ENCODE peak calls at places on chromosomes 1 and 21, in four cellular contexts. I is esophagus mucosa; J is left cardiac atrium; K is stimulated activated naive CD8-positive, alpha-beta T cell treated with anti-CD3 and anti-CD28 coated beads, Interleukin-15, Interleukin-2, amounts not matched to agents 100 U/mL and 50 U/mL, for 24 hours. M is an unnamed sample.

GRCh38 chr1:8040586-8040985 is 14.5 kb upstream of the ERRFI1 start:
- ATAC-seq in I (peak), J (peak), K (no peak), M (no peak)

GRCh38 chr1:160108888-160109662 is 6.5 kb upstream of the ATP1A2 start:
- ATAC-seq in I (no peak), J (peak), K (no peak), M (no peak)

GRCh38 chr1:1624443-1625403 is 7.2 kb upstream of the MMP23B start:
- ATAC-seq in I (no peak), J (peak), K (no peak), M (no peak)

GRCh38 chr1:19445417-19446342 is 39.7 kb downstream of the CAPZB start:
- ATAC-seq in I (peak), J (no peak), K (no peak), M (no peak)

GRCh38 chr1:156895408-156895874 is 1.9 kb downstream of the PEAR1 start:
- ATAC-seq in I (no peak), J (no peak), K (no peak), M (no peak)

GRCh38 chr1:237042892-237043576 is 1.1 kb downstream of the RYR2 start:
- ATAC-seq in I (no peak), J (peak), K (no peak), M (no peak)

GRCh38 chr1:150826299-150826698 is 18.2 kb upstream of the CTSK start:
- ATAC-seq in I (no peak), J (no peak), K (no peak), M (no peak)

GRCh38 chr1:236161230-236161629 is 18.9 kb downstream of the GPR137B start:
- ATAC-seq in I (no peak), J (peak), K (no peak), M (no peak)

GRCh38 chr1:101484896-101485412 is 248.1 kb downstream of the S1PR1 start:
- ATAC-seq in I (no peak), J (peak), K (no peak), M (no peak)

GRCh38 chr1:32816676-32817158 is 441 bp downstream of the YARS1 start:
- ATAC-seq in I (peak), J (peak), K (no peak), M (peak)

GRCh38 chr1:184890539-184890973 is 83.8 kb downstream of the NIBAN1 start:
- ATAC-seq in I (no peak), J (peak), K (peak), M (peak)

GRCh38 chr1:119675349-119676343 is 27.6 kb upstream of the ZNF697 start:
- ATAC-seq in I (peak), J (peak), K (peak), M (peak)

GRCh38 chr1:229092377-229093257 is 178.3 kb upstream of the RAB4A start:
- ATAC-seq in I (peak), J (no peak), K (no peak), M (no peak)

GRCh38 chr21:31408306-31409088 is 64.4 kb upstream of the TIAM1 start:
- ATAC-seq in I (no peak), J (no peak), K (no peak), M (no peak)